ENCODE peak calls at places on chromosomes 11 and 22, in five cellular contexts. W is cardiac muscle cell, S is fibroblast of the aortic adventitia, O is stomach, D is astrocyte of the cerebellum. Y is an unnamed sample.

GRCh38 chr22:48721394-48721666 is 1106.3 kb downstream of the BRD1 start:
- DNase-seq in W (no peak), S (no peak), O (no peak), D (no peak), Y (no peak)

GRCh38 chr11:69463181-69463891 is 18.1 kb upstream of the LINC01488 start:
- DNase-seq in W (peak), S (peak), O (no peak), D (peak), Y (no peak)

GRCh38 chr11:76856111-76856510 is 4.6 kb upstream of the ACER3 start:
- DNase-seq in W (peak), S (peak), O (no peak), D (no peak), Y (no peak)

GRCh38 chr11:112658521-112658920 is 302.7 kb upstream of the NCAM1 start:
- DNase-seq in W (no peak), S (no peak), O (no peak), D (no peak), Y (no peak)

GRCh38 chr11:32334822-32335221 is 100.5 kb downstream of the WT1 start:
- DNase-seq in W (no peak), S (no peak), O (no peak), D (no peak), Y (no peak)

GRCh38 chr11:62985351-62985750 is 584 bp upstream of the SLC22A6 start:
- DNase-seq in W (no peak), S (no peak), O (no peak), D (no peak), Y (no peak)

GRCh38 chr11:32231909-32232493 is 141.1 kb downstream of the RCN1 start:
- DNase-seq in W (peak), S (peak), O (no peak), D (no peak), Y (peak)

GRCh38 chr22:26164174-26164573 is 5.1 kb upstream of the SEZ6L start:
- DNase-seq in W (no peak), S (no peak), O (no peak), D (no peak), Y (peak)

GRCh38 chr11:122093731-122094130 is 22.3 kb downstream of the BLID start:
- DNase-seq in W (peak), S (peak), O (no peak), D (peak), Y (no peak)

GRCh38 chr22:43388420-43388851 is 23.4 kb upstream of the MPPED1 start:
- DNase-seq in W (peak), S (peak), O (peak), D (no peak), Y (peak)

GRCh38 chr22:37303821-37304274 is 21.5 kb downstream of the CYTH4 start:
- DNase-seq in W (peak), S (peak), O (no peak), D (peak), Y (no peak)

GRCh38 chr22:37696657-37697539 is at the start of gene TRIOBP:
- DNase-seq in W (peak), S (peak), O (peak), D (peak), Y (peak)

GRCh38 chr22:35195821-35196220 is 61.5 kb upstream of the HMGXB4 start:
- DNase-seq in W (no peak), S (no peak), O (no peak), D (no peak), Y (no peak)

GRCh38 chr11:96199563-96200025 is 143.4 kb downstream of the MAML2 start:
- DNase-seq in W (peak), S (peak), O (no peak), D (peak), Y (no peak)

GRCh38 chr22:41908409-41909289 is 6.2 kb downstream of the SHISA8 start:
- DNase-seq in W (no peak), S (no peak), O (no peak), D (no peak), Y (no peak)

GRCh38 chr11:102666331-102666957 is 39.1 kb downstream of the MMP27 start:
- DNase-seq in W (peak), S (peak), O (no peak), D (peak), Y (no peak)

GRCh38 chr11:67053896-67054850 is 2.5 kb upstream of the RHOD start:
- DNase-seq in W (peak), S (peak), O (peak), D (peak), Y (no peak)

GRCh38 chr11:65355776-65356393 is 1.3 kb downstream of the TIGD3 start:
- DNase-seq in W (peak), S (peak), O (no peak), D (no peak), Y (no peak)

DNA sequence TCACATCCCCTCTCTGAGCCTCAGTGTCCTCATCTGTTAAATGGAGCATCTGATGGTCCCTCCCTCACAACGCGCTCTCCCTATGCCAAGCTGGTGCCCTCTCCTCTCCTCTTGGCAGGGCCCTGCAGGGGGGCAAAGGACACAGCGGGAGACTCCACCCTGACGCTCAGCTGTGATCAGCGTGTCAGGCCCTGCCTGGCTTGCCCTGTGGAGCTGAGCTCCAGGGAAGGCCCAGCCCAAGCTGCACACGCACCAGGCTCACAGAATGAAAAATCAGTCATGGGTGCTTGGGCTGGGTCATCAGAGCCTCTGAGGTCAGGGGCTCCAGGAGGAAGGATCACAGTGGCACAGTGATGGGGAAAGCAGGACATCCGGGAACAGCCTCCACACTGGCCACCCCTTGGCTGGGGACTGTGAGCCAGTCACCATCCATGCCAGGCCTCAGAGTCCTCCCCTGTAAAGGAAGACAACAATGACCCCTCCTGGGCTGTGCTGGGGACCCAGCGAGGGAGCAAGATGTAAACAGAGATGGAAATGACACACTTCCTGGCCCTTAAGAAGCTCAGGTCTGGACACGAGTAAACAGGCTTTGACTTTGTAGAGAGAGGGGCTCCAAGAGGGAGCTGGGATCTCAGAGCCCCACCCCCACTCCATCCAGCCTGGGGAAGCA is 36.6 kb downstream of the RPL3 start:
- DNase-seq in W (no peak), S (no peak), O (no peak), D (no peak), Y (no peak)
- TF ChIP-seq CTCF in W (no peak), S (no peak), O (no peak), D (no peak), Y (no peak)

GRCh38 chr11:125887373-125888324 is at the start of gene HYLS1:
- DNase-seq in W (peak), S (peak), O (peak), D (peak), Y (peak)
- TF ChIP-seq CTCF in W (peak), S (peak), O (no peak), D (peak), Y (peak)

DNA sequence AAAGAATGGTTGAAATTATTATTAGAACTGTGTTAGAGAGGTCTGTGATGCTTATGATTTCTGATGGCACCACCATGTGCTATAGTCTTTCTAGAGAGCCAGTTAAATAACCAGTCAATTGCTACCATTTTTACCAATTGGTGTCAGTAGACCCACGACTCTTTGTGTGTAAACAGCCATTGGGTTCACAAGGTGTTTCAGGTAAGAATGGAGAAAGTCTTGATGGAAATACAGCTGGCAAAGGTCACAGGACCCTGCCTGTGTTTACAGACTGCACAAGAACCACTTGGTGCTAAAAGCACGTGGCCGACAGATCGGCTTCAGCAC is 30.5 kb upstream of the OR10G7 start:
- DNase-seq in W (no peak), S (no peak), O (no peak), D (no peak), Y (no peak)
- TF ChIP-seq CTCF in W (no peak), S (no peak), O (no peak), D (no peak), Y (peak)

GRCh38 chr11:64206457-64207246 is at the start of gene FERMT3:
- DNase-seq in W (no peak), S (no peak), O (peak), D (no peak), Y (no peak)
- TF ChIP-seq CTCF in W (no peak), S (no peak), O (no peak), D (no peak), Y (no peak)

DNA sequence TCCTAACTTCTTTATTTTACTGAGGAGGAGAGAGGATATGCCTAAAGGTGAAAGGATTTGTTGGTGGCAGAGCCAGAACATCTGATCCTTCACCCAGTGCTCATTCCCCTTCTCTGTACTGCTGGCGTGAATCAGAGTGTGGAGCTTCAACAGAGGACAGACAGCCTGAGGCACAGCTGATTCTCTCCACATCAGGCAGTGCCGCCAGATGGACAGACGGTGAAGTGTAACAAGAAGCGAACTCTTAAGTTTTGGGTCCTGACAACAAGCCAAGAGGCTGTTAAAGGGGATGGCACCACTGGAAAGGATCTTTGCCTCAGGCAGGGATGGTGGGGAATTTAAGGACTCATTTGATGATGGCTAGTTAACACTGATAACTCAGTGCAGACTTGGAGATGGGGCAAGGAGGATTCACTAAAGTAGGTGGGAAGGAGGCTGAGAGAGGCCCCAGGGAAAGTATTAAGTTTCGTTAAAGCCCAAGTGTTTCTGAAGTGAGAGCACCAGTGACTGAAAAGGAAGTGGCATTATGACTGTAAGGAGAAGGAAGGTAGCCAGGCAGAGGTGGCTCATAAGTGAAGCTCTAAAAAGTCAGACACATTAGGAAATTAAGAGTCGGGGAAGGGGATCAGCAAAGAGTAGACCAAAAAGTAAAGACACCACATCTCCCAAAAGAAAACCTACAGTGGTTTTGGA is 81.3 kb downstream of the CLPB start:
- DNase-seq in W (peak), S (peak), O (no peak), D (peak), Y (no peak)
- TF ChIP-seq CTCF in W (peak), S (peak), O (no peak), D (peak), Y (peak)

DNA sequence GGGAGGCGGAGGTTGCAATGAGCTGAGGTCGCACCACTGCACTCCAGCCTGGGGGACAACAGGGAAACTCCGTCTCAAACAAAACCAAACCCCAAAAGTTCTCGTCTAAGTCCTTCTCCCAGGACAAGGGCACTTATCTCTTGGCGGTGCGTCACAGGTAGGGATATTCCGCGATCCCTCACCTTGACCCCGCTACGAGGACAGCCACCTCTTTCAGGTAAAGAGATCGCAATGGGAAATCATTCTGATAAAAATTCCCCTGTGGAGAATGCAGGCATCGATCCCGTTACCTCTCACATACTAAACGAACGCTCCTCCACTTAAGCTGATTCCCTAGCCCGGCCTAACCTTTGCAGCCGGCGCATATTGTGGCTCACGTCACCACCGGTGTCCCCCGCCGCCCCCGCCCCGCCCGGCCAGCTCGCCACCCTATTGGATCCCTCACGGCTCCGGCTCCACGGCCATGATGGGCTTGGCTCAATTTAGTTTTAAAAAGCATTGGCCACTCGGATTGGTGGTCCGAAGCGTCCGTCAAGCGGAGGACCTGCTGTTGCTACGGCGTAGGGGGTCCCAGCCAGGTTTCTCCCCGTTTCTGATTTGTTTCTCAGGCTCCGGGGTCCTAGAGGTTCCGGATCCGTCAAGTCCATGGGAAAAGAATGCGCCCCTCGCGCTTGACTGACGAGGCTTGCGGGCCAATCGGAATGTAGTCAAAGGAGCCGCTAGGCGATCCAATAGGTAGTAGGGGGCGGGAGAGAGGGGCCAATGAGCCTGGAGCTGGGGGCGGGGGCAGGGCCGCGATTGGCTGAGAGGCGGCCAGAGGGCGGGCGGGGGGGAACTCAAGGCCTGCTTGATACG is 439 bp upstream of the PPP6R3 start:
- DNase-seq in W (peak), S (peak), O (peak), D (peak), Y (peak)
- TF ChIP-seq CTCF in W (no peak), S (no peak), O (no peak), D (no peak), Y (no peak)

GRCh38 chr11:75214411-75214821 is 26.2 kb upstream of the TPBGL start:
- DNase-seq in W (peak), S (peak), O (peak), D (peak), Y (peak)
- TF ChIP-seq CTCF in W (peak), S (peak), O (no peak), D (peak), Y (peak)

DNA sequence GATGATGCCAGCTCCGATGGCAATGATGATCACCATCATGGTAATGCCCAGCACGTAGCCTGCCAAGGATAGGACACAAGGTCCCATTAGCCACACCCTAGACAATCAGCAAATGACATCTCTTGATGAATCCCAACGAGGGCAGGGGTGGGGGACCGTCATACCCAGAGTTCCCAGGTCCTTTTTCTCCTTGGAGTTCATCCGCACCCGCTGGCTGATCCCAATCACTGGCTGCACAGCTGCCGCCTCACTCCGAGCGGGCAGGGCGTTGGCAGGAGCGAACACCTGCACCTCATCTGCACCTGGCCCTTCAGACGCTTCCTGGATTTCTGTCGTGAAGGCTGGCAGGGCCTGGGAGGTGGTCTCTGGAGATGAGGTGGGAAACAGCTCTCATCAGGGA is 3.0 kb downstream of the PIK3IP1 start:
- DNase-seq in W (no peak), S (no peak), O (peak), D (no peak), Y (no peak)
- TF ChIP-seq CTCF in W (no peak), S (no peak), O (no peak), D (no peak), Y (no peak)